ENCODE peak calls at places on chromosomes 5 and 9, in seven cellular contexts. U is cardiac muscle cell, H is dorsolateral prefrontal cortex, K is esophagus squamous epithelium, V is ovary, J is RWPE2, I is aorta. S is an unnamed sample.

GRCh38 chr5:76291305-76292077 is 111.6 kb upstream of the IQGAP2 start:
- DNase-seq in I (no peak), K (no peak), J (no peak), U (no peak), H (no peak), V (no peak), S (peak)

GRCh38 chr9:130500340-130500771 is 55.6 kb downstream of the ASS1 start:
- DNase-seq in K (no peak), V (no peak), I (no peak), U (no peak), H (no peak), J (no peak), S (peak)

GRCh38 chr9:17004500-17004899 is 130.3 kb upstream of the CNTLN start:
- DNase-seq in I (no peak), U (peak), V (no peak), J (no peak), K (no peak), H (no peak), S (no peak)

GRCh38 chr5:169717298-169717697 is 80.2 kb downstream of the DOCK2 start:
- DNase-seq in J (peak), H (no peak), U (peak), V (no peak), I (no peak), K (no peak), S (no peak)

GRCh38 chr9:529721-530120 is 311.8 kb upstream of the DMRT1 start:
- DNase-seq in J (no peak), U (no peak), K (no peak), I (no peak), H (no peak), V (no peak), S (no peak)

GRCh38 chr5:128015978-128016377 is 67.6 kb upstream of the SLC12A2 start:
- DNase-seq in I (no peak), K (no peak), V (no peak), J (no peak), U (no peak), H (no peak), S (no peak)

GRCh38 chr9:69307446-69308216 is 17.4 kb upstream of the ENTREP1 start:
- DNase-seq in V (no peak), I (no peak), K (no peak), U (peak), H (no peak), J (no peak), S (no peak)

GRCh38 chr9:81390802-81391456 is 298.4 kb downstream of the TLE1 start:
- DNase-seq in U (peak), J (no peak), I (no peak), H (no peak), V (no peak), K (no peak), S (peak)

GRCh38 chr9:137459601-137460362 is 648 bp upstream of the NSMF start:
- DNase-seq in J (peak), I (peak), H (no peak), K (no peak), V (no peak), U (no peak), S (no peak)

GRCh38 chr5:177336112-177336511 is 15.4 kb downstream of the LMAN2 start:
- DNase-seq in I (no peak), V (no peak), K (no peak), H (no peak), J (no peak), U (peak), S (no peak)

GRCh38 chr5:83222906-83223305 is 145.6 kb downstream of the XRCC4 start:
- DNase-seq in J (no peak), V (no peak), K (no peak), H (no peak), U (no peak), I (no peak), S (no peak)

GRCh38 chr5:9207820-9208418 is 338.0 kb downstream of the SEMA5A start:
- DNase-seq in J (no peak), H (no peak), V (no peak), U (peak), K (no peak), I (no peak), S (peak)

GRCh38 chr5:130893003-130893402 is 272.1 kb downstream of the HINT1 start:
- DNase-seq in U (no peak), I (no peak), H (no peak), J (no peak), V (no peak), K (no peak), S (no peak)

GRCh38 chr5:130896636-130897035 is 268.4 kb downstream of the HINT1 start:
- DNase-seq in J (no peak), V (no peak), I (no peak), H (no peak), U (no peak), K (no peak), S (no peak)
- H3K4me3 ChIP-seq in J (no peak), V (no peak), I (no peak), H (no peak), U (no peak), K (no peak), S (no peak)

DNA sequence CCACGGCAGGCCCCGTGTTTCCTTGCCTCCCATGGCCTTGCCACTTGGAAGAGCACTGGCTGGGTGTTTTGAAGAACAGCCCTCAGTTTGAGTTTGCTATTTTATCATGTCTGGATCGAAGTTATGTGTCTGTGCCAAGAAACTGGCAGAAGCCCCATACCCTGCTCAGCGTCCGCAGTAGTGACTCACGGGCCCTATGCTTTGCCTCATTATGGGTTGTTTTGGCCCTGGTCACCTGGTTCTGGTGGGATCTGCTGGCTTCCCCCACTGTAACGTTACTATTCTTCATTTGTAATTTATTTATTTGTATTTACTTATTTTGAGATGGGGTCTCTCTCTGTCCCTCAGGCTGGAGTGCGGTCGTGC is 42.3 kb upstream of the NKD2 start:
- DNase-seq in V (no peak), J (no peak), H (peak), I (no peak), K (no peak), U (no peak), S (no peak)
- H3K4me3 ChIP-seq in V (no peak), J (no peak), H (no peak), I (no peak), K (no peak), U (no peak), S (no peak)

GRCh38 chr9:135773677-135774238 is 71.8 kb downstream of the KCNT1 start:
- DNase-seq in I (no peak), U (no peak), J (no peak), V (no peak), K (no peak), H (no peak), S (no peak)

GRCh38 chr9:135773094-135773493 is 71.1 kb downstream of the KCNT1 start:
- DNase-seq in I (no peak), H (no peak), U (no peak), K (no peak), V (no peak), J (no peak), S (no peak)

GRCh38 chr9:135770771-135771170 is 68.8 kb downstream of the KCNT1 start:
- DNase-seq in J (no peak), K (no peak), V (no peak), H (no peak), U (no peak), I (no peak), S (no peak)

GRCh38 chr9:135771401-135772051 is 69.5 kb downstream of the KCNT1 start:
- DNase-seq in U (no peak), J (no peak), H (no peak), K (no peak), I (no peak), V (no peak), S (no peak)

DNA sequence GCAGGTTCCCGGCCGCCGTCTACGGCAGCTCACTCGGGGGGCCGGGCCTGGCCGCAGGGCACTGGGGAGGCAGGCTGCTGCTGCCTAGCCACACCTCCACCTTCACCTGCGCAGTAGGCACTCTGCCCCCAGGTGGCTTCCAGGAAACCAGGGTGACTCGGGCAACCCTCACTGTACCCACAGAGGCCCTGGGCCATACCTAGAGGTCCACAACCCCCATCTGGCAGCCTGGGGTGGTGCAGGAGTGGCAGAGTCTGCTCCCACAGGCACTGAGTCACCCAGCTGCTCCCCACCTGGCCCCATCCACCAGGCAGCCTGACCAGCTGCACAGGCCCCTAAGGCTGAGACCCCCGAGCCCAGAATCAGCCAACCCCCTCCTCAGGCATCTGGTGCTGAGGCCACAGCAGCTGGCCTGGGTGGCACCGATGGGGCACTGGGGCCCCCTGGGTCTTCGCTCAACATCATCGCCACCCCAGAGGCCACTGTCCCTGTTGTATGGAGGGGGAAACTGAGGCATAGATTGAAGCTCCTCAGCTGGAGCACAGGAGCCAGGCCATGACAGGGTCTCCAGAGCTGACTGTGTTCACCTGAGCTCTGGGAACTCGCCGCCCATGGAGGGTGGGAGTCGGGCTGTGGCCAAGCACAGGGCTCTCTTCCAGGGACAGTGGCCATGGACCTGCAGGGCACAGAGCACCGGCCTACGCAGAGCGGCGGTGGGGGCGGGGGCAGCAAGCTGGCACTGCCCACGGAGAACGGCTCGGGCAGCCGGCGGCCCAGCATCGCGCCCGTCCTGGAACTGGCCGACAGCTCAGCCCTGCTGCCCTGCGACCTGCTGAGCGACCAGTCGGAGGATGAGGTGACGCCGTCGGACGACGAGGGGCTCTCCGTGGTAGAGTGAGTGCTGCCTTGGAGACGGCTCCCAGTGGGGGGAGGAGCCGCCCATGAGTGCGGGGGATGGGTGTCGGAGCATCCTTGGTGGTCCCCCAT is 70.4 kb downstream of the KCNT1 start:
- DNase-seq in U (no peak), V (no peak), J (no peak), I (no peak), H (no peak), K (no peak), S (no peak)
- H3K4me3 ChIP-seq in U (no peak), V (no peak), J (no peak), I (no peak), H (no peak), K (no peak), S (no peak)

DNA sequence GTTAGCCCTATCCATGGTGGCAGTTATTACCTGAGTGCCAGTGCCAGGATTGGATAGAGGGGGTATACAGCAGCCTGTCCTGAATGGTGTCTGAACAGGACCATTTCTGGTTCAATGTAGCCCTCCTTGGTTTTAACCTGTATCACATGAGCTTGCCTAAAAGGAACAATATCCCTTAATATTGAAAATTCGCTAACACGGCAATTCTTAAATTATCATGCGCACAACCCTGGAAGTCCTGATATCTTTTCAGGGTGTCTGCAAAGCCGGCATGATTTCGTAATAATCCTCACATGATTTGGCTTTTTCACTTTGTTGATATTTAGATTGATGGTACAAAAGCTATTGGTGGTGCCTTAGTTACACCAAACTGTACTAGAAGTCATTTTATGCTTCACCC is 53.2 kb downstream of the PCSK1 start:
- DNase-seq in K (no peak), J (no peak), V (no peak), U (no peak), H (no peak), I (no peak), S (no peak)
- H3K4me3 ChIP-seq in K (no peak), J (no peak), V (no peak), U (no peak), H (no peak), I (no peak), S (no peak)

DNA sequence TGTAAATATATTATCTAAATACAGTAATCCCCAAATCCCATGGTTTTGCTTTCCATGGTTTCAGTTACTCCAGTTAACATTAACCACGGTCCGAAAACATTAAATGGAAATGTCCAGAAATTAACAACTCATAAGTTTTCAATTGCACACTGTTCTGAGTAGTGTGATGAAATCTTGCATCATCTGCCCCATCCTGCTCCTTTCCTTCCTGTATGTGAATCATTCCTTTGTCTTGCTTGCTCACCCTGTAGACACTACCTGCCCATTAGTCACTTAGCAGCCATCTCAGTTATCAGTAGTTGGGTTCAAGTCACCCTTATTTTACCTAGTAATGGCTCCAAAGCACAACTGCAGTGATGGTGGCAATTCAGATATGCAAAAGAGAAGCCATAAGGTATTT is 1568.5 kb upstream of the WWC1 start:
- DNase-seq in H (no peak), I (no peak), U (peak), J (no peak), K (no peak), V (no peak), S (no peak)
- H3K4me3 ChIP-seq in H (no peak), I (no peak), U (no peak), J (no peak), K (no peak), V (no peak), S (no peak)

GRCh38 chr5:88841212-88841611 is 41.8 kb downstream of the MEF2C start:
- DNase-seq in I (peak), V (peak), K (no peak), J (no peak), H (no peak), U (no peak), S (no peak)

GRCh38 chr5:88846434-88846833 is 36.5 kb downstream of the MEF2C start:
- DNase-seq in H (no peak), K (no peak), J (no peak), U (no peak), V (no peak), I (no peak), S (no peak)

GRCh38 chr5:88842784-88843183 is 40.2 kb downstream of the MEF2C start:
- DNase-seq in U (no peak), K (no peak), V (no peak), J (no peak), H (no peak), I (no peak), S (no peak)

GRCh38 chr5:88847410-88847809 is 35.6 kb downstream of the MEF2C start:
- DNase-seq in U (no peak), K (no peak), I (no peak), H (no peak), V (no peak), J (no peak), S (no peak)

DNA sequence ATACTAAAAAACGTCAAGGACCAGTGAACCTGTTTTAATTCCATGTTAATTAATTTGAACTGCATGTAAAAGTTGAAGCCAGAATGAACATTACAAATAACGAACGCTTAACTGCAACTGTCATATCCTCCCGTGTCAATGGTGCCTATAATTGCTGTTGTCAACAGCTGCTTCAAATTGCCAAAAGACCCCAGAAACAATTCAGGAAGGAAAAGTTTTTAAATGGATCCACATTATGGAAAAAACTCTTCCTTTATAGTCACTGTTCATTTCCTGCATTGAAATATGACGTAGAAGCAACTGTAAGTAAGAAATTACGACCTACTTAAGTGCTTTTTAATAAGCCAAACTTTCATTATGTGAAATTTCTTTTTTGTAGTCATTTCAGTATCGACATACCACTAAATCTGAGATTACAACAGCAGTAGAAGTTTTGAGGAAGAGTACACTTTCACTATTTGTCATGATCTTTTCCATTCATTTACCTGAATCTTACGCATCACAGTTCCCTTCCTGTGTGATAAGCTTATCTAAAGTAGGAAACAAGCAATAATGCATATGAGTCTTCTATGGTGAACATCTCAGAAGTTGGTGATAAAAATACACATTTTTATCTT is 37.8 kb downstream of the MEF2C start:
- DNase-seq in U (no peak), I (no peak), K (no peak), H (no peak), V (no peak), J (no peak), S (no peak)
- H3K4me3 ChIP-seq in U (no peak), I (no peak), K (no peak), H (no peak), V (no peak), J (no peak), S (no peak)

GRCh38 chr5:57693488-57694305 is 211.1 kb upstream of the ACTBL2 start:
- DNase-seq in J (no peak), V (no peak), K (no peak), I (no peak), H (no peak), U (peak), S (no peak)

GRCh38 chr5:57696906-57697590 is 214.4 kb upstream of the ACTBL2 start:
- DNase-seq in V (peak), K (no peak), I (no peak), H (no peak), J (no peak), U (peak), S (no peak)

GRCh38 chr5:57692582-57693487 is 210.2 kb upstream of the ACTBL2 start:
- DNase-seq in J (peak), U (peak), K (no peak), I (peak), H (peak), V (peak), S (peak)

GRCh38 chr5:57696005-57696755 is 213.6 kb upstream of the ACTBL2 start:
- DNase-seq in J (no peak), V (peak), U (no peak), I (no peak), H (no peak), K (no peak), S (no peak)

GRCh38 chr5:57695179-57695578 is 212.6 kb upstream of the ACTBL2 start:
- DNase-seq in V (no peak), K (no peak), I (no peak), U (no peak), H (no peak), J (no peak), S (no peak)
- H3K4me3 ChIP-seq in V (no peak), K (no peak), I (no peak), U (no peak), H (no peak), J (no peak), S (no peak)

S was measured in LNCaP clone FGC.